ENCODE peak calls at places on chromosome 14, in six cellular contexts. G is right atrium auricular region, V is heart left ventricle, E is tibial artery, U is mucosa of descending colon, Q is A549. F is an unnamed sample.

GRCh38 chr14:88682495-88683114 is 110.1 kb downstream of the EML5 start:
- DNase-seq in G (no peak), V (no peak), E (no peak), U (no peak), Q (no peak), F (no peak)

GRCh38 chr14:59126714-59127436 is 61.6 kb upstream of the DAAM1 start:
- DNase-seq in G (no peak), V (peak), E (no peak), U (no peak), Q (peak), F (no peak)

GRCh38 chr14:55019968-55020554 is 6.8 kb downstream of the WDHD1 start:
- DNase-seq in G (no peak), V (no peak), E (no peak), U (no peak), Q (no peak), F (no peak)

GRCh38 chr14:61177279-61178225 is 103.6 kb downstream of the TMEM30B start:
- DNase-seq in G (no peak), V (no peak), E (no peak), U (no peak), Q (no peak), F (no peak)

GRCh38 chr14:61616524-61617185 is 78.7 kb upstream of the HIF1A start:
- DNase-seq in G (no peak), V (no peak), E (no peak), U (no peak), Q (no peak), F (peak)

GRCh38 chr14:96121660-96122395 is 82.7 kb downstream of the C14orf132 start:
- DNase-seq in G (no peak), V (no peak), E (no peak), U (no peak), Q (no peak), F (no peak)

GRCh38 chr14:68910540-68910939 is 68.6 kb downstream of the ACTN1 start:
- DNase-seq in G (no peak), V (no peak), E (no peak), U (no peak), Q (no peak), F (no peak)

GRCh38 chr14:23364164-23364571 is 804 bp downstream of the EFS start:
- DNase-seq in G (peak), V (no peak), E (peak), U (no peak), Q (no peak), F (no peak)

GRCh38 chr14:39491134-39491541 is 58.9 kb upstream of the FBXO33 start:
- DNase-seq in G (no peak), V (no peak), E (no peak), U (no peak), Q (peak), F (no peak)

GRCh38 chr14:55180434-55180833 is 11.0 kb downstream of the DLGAP5 start:
- DNase-seq in G (no peak), V (no peak), E (no peak), U (no peak), Q (no peak), F (peak)

GRCh38 chr14:73787760-73788508 is 63.7 kb upstream of the PTGR2 start:
- DNase-seq in G (no peak), V (no peak), E (no peak), U (no peak), Q (no peak), F (no peak)

GRCh38 chr14:37843969-37844607 is 248.7 kb downstream of the TTC6 start:
- DNase-seq in G (no peak), V (no peak), E (no peak), U (no peak), Q (no peak), F (no peak)

GRCh38 chr14:93160353-93160801 is 24.3 kb downstream of the MOAP1 start:
- DNase-seq in G (no peak), V (no peak), E (no peak), U (no peak), Q (peak), F (no peak)

GRCh38 chr14:22602011-22602410 is 3.9 kb downstream of the ABHD4 start:
- DNase-seq in G (no peak), V (no peak), E (no peak), U (no peak), Q (no peak), F (no peak)

GRCh38 chr14:102314242-102315011 is 5.1 kb upstream of the ZNF839 start:
- DNase-seq in G (peak), V (peak), E (peak), U (peak), Q (peak), F (no peak)

GRCh38 chr14:93084866-93085857 is 30.6 kb downstream of the ITPK1 start:
- DNase-seq in G (no peak), V (no peak), E (no peak), U (no peak), Q (no peak), F (no peak)

GRCh38 chr14:44846232-44846824 is 115.4 kb downstream of the KLHL28 start:
- DNase-seq in G (no peak), V (no peak), E (no peak), U (no peak), Q (peak), F (no peak)

GRCh38 chr14:80434574-80435321 is 223.4 kb upstream of the DIO2 start:
- DNase-seq in G (no peak), V (no peak), E (no peak), U (no peak), Q (peak), F (no peak)

GRCh38 chr14:64409509-64409908 is 21.4 kb downstream of the MTHFD1 start:
- DNase-seq in G (no peak), V (no peak), E (no peak), U (no peak), Q (no peak), F (no peak)

GRCh38 chr14:36747411-36748184 is 85.9 kb downstream of the PAX9 start:
- DNase-seq in G (no peak), V (no peak), E (no peak), U (no peak), Q (peak), F (no peak)

GRCh38 chr14:59803052-59803451 is 67.5 kb downstream of the RTN1 start:
- DNase-seq in G (no peak), V (no peak), E (no peak), U (no peak), Q (no peak), F (no peak)

GRCh38 chr14:98725196-98725595 is 546.8 kb downstream of the BCL11B start:
- DNase-seq in G (no peak), V (no peak), E (no peak), U (no peak), Q (no peak), F (no peak)

GRCh38 chr14:63510538-63510937 is 32.6 kb downstream of the PPP2R5E start:
- DNase-seq in G (no peak), V (no peak), E (no peak), U (no peak), Q (no peak), F (no peak)

GRCh38 chr14:85479306-85479705 is 50.6 kb upstream of the FLRT2 start:
- DNase-seq in G (no peak), V (no peak), E (no peak), U (no peak), Q (no peak), F (no peak)

GRCh38 chr14:72700338-72701231 is 193.3 kb downstream of the DPF3 start:
- DNase-seq in G (no peak), V (no peak), E (peak), U (no peak), Q (no peak), F (no peak)

GRCh38 chr14:77965919-77966435 is 166.1 kb downstream of the ADCK1 start:
- DNase-seq in G (no peak), V (no peak), E (no peak), U (no peak), Q (peak), F (no peak)

GRCh38 chr14:58430156-58430555 is 2.6 kb downstream of the KIAA0586 start:
- DNase-seq in G (no peak), V (no peak), E (no peak), U (no peak), Q (no peak), F (peak)

GRCh38 chr14:37196604-37197420 is 925 bp upstream of the MIPOL1 start:
- DNase-seq in G (no peak), V (no peak), E (no peak), U (no peak), Q (no peak), F (no peak)

GRCh38 chr14:36580856-36581831 is 1.3 kb downstream of the NKX2-8 start:
- DNase-seq in G (no peak), V (no peak), E (no peak), U (no peak), Q (peak), F (no peak)

GRCh38 chr14:102859911-102860310 is 62.6 kb upstream of the AMN start:
- DNase-seq in G (no peak), V (no peak), E (no peak), U (no peak), Q (no peak), F (no peak)

GRCh38 chr14:76919811-76920571 is 93.8 kb downstream of the LRRC74A start:
- DNase-seq in G (no peak), V (peak), E (peak), U (peak), Q (peak), F (no peak)

GRCh38 chr14:60684203-60684602 is 34.9 kb upstream of the SIX1 start:
- DNase-seq in G (no peak), V (no peak), E (no peak), U (no peak), Q (no peak), F (no peak)

GRCh38 chr14:70808402-70809237 is 693 bp downstream of the MAP3K9 start:
- DNase-seq in G (no peak), V (no peak), E (no peak), U (peak), Q (peak), F (no peak)

GRCh38 chr14:102951799-102952198 is 29.3 kb downstream of the AMN start:
- DNase-seq in G (no peak), V (no peak), E (no peak), U (peak), Q (no peak), F (peak)

GRCh38 chr14:53060046-53060445 is 93.1 kb downstream of the DDHD1 start:
- DNase-seq in G (no peak), V (no peak), E (no peak), U (no peak), Q (no peak), F (no peak)

GRCh38 chr14:53062856-53063255 is 90.3 kb downstream of the DDHD1 start:
- DNase-seq in G (no peak), V (no peak), E (no peak), U (no peak), Q (no peak), F (no peak)

GRCh38 chr14:53064461-53064860 is 88.7 kb downstream of the DDHD1 start:
- DNase-seq in G (no peak), V (no peak), E (no peak), U (no peak), Q (no peak), F (no peak)
- H3K4me3 ChIP-seq in G (no peak), V (no peak), E (no peak), U (no peak), Q (no peak), F (no peak)

DNA sequence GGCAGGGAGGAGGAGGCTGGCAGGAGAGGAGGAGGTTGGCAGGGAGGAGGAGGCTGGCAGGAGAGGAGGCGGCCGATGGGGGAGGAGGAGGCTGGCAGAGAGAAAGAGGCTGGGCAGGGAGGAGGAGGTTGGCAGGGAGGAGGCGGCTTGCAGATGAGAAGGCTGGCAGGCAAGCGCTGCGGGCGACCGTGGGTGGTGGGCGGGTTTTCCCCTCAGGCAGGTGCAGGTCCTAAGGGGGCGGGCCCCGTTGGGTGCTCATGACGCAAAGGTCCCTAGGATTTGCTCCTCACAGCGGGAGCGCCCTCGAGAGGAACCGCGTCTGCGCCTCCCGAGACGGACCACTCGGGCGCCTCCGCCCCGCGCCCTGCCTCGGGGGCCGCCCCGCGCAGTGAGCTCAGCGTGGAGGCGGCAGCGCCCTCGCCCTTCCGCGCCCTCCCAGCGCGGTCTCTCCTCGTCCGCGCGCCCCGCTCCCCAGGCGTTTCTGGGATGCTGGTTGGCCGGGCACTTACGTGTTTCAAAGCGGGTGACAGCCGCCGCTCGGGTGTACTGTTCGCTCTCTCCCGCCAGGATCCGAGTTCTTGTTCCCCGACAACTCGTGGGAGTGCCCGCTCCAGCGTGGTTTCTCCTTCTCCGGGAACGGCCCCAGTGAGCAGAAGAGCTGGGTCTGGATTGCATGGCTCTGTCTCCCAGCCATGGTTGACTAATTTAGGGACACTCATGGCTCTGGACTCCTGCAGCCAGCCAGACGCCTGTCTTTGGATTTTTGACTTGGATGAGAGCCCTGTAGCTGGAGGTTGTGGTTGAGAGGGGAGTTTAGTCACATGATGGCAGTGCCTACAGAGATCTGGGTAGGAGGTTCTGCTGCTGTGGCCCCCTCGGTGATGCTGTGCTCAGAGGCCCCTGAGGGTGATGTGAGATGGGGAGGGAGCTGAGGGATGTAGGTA is 64.1 kb upstream of the PPP4R3A start:
- DNase-seq in G (no peak), V (no peak), E (peak), U (peak), Q (peak), F (peak)
- H3K4me3 ChIP-seq in G (peak), V (peak), E (peak), U (no peak), Q (peak), F (peak)

GRCh38 chr14:51922624-51923023 is 62.2 kb downstream of the GNG2 start:
- DNase-seq in G (no peak), V (peak), E (no peak), U (no peak), Q (no peak), F (no peak)
- H3K4me3 ChIP-seq in G (no peak), V (no peak), E (no peak), U (no peak), Q (no peak), F (no peak)

GRCh38 chr14:100688051-100688450 is 38.6 kb upstream of the DLK1 start:
- DNase-seq in G (no peak), V (no peak), E (no peak), U (no peak), Q (no peak), F (no peak)

GRCh38 chr14:100684961-100685360 is 41.7 kb upstream of the DLK1 start:
- DNase-seq in G (no peak), V (no peak), E (no peak), U (no peak), Q (no peak), F (no peak)

GRCh38 chr14:100688598-100689499 is 37.8 kb upstream of the DLK1 start:
- DNase-seq in G (no peak), V (no peak), E (no peak), U (no peak), Q (peak), F (peak)

GRCh38 chr14:100687386-100687785 is 39.3 kb upstream of the DLK1 start:
- DNase-seq in G (no peak), V (no peak), E (no peak), U (no peak), Q (no peak), F (no peak)

GRCh38 chr14:100686858-100687257 is 39.8 kb upstream of the DLK1 start:
- DNase-seq in G (no peak), V (no peak), E (no peak), U (no peak), Q (no peak), F (no peak)
- H3K4me3 ChIP-seq in G (no peak), V (no peak), E (no peak), U (no peak), Q (no peak), F (no peak)

GRCh38 chr14:104394606-104394910 is 185.0 kb upstream of the C14orf180 start:
- DNase-seq in G (peak), V (peak), E (no peak), U (peak), Q (no peak), F (no peak)
- H3K4me3 ChIP-seq in G (no peak), V (no peak), E (no peak), U (no peak), Q (no peak), F (no peak)

GRCh38 chr14:21097616-21098133 is 780 bp downstream of the ZNF219 start:
- DNase-seq in G (no peak), V (no peak), E (peak), U (peak), Q (no peak), F (no peak)
- H3K4me3 ChIP-seq in G (peak), V (peak), E (peak), U (peak), Q (peak), F (peak)

DNA sequence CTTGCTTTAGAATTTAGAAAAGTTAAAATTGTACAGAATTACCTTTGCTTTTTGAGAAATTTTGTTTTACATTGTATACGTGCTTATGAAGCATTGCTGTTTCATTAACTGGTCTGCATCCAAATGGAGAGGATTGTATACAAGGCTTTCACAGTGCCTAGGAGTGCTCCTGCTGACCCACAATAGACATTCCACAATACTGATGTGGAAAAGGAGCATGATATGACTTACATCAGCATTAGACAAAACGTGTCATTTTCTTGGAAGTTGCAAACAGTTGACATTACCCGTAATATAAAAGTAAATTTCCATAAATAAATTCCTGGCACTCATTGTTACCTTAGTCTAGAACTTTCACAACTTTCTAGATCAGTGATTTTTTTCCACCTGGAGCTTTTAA is 1.9 kb downstream of the PRKD1 start:
- DNase-seq in G (no peak), V (no peak), E (no peak), U (no peak), Q (no peak), F (no peak)
- H3K4me3 ChIP-seq in G (no peak), V (peak), E (peak), U (no peak), Q (no peak), F (peak)

GRCh38 chr14:43001729-43002128 is 1395.1 kb downstream of the LRFN5 start:
- DNase-seq in G (no peak), V (no peak), E (no peak), U (no peak), Q (no peak), F (no peak)
- H3K4me3 ChIP-seq in G (no peak), V (no peak), E (no peak), U (no peak), Q (no peak), F (no peak)